ENCODE peak calls at places on chromosomes 3 and 15, in six cellular contexts. A is neural progenitor cell, M is A673, V is Peyer's patch, Y is gastrocnemius medialis, L is BJ. Q is an unnamed sample. For H3K36me3, the result is how much of the 10 kb centered on the place peaks cover.

GRCh38 chr3:87311309-87311708 is 34.9 kb upstream of the POU1F1 start:
- DNase-seq in A (no peak), M (no peak), V (no peak), Y (no peak), L (no peak), Q (no peak)

GRCh38 chr3:45462522-45463262 is 74.3 kb downstream of the LARS2 start:
- DNase-seq in A (no peak), M (no peak), V (no peak), Y (no peak), L (no peak), Q (no peak)

GRCh38 chr3:72630614-72631344 is 217.5 kb downstream of the SHQ1 start:
- DNase-seq in A (no peak), M (peak), V (no peak), Y (no peak), L (no peak), Q (no peak)

GRCh38 chr15:67574981-67575632 is 32.6 kb downstream of the MAP2K5 start:
- DNase-seq in A (peak), M (peak), V (no peak), Y (no peak), L (no peak), Q (no peak)

GRCh38 chr15:74788042-74788715 is 6.3 kb downstream of the CSK start:
- DNase-seq in A (no peak), M (no peak), V (no peak), Y (no peak), L (no peak), Q (no peak)

GRCh38 chr3:32226875-32227500 is 11.5 kb upstream of the CMTM8 start:
- DNase-seq in A (no peak), M (peak), V (no peak), Y (no peak), L (no peak), Q (no peak)

GRCh38 chr15:29090617-29091466 is 178.8 kb downstream of the NSMCE3 start:
- DNase-seq in A (peak), M (peak), V (peak), Y (no peak), L (no peak), Q (peak)

GRCh38 chr3:32780735-32781210 is 37.0 kb upstream of the TRIM71 start:
- DNase-seq in A (peak), M (peak), V (peak), Y (no peak), L (no peak), Q (peak)

GRCh38 chr15:99409097-99409473 is 156.7 kb upstream of the MEF2A start:
- DNase-seq in A (peak), M (peak), V (peak), Y (peak), L (no peak), Q (peak)

GRCh38 chr3:127886276-127886862 is 28.7 kb upstream of the KBTBD12 start:
- DNase-seq in A (no peak), M (no peak), V (no peak), Y (no peak), L (no peak), Q (no peak)

GRCh38 chr3:73926360-73927202 is 301.8 kb upstream of the PDZRN3 start:
- DNase-seq in A (no peak), M (no peak), V (no peak), Y (no peak), L (no peak), Q (peak)

GRCh38 chr3:159830523-159831151 is 158.0 kb upstream of the IL12A start:
- DNase-seq in A (no peak), M (no peak), V (no peak), Y (peak), L (no peak), Q (no peak)

GRCh38 chr15:66864871-66865281 is 162.8 kb downstream of the SMAD6 start:
- DNase-seq in A (no peak), M (no peak), V (no peak), Y (no peak), L (no peak), Q (peak)

GRCh38 chr15:74956648-74957300 is at the start of gene RPP25:
- DNase-seq in A (peak), M (peak), V (peak), Y (peak), L (no peak), Q (peak)

GRCh38 chr3:149479621-149480325 is 5.3 kb downstream of the TM4SF4 start:
- DNase-seq in A (no peak), M (no peak), V (no peak), Y (no peak), L (no peak), Q (no peak)

GRCh38 chr3:126685041-126685440 is 19.0 kb upstream of the CHCHD6 start:
- DNase-seq in A (no peak), M (no peak), V (no peak), Y (no peak), L (no peak), Q (peak)

GRCh38 chr15:29216955-29217354 is 52.7 kb downstream of the NSMCE3 start:
- DNase-seq in A (no peak), M (no peak), V (no peak), Y (no peak), L (no peak), Q (peak)

GRCh38 chr15:22226034-22226790 is 145.9 kb downstream of the OR4M2 start:
- DNase-seq in A (no peak), M (no peak), V (no peak), Y (no peak), L (no peak), Q (no peak)

GRCh38 chr3:104521606-104522336 is 844.9 kb upstream of the ALCAM start:
- DNase-seq in A (no peak), M (no peak), V (no peak), Y (no peak), L (no peak), Q (no peak)

GRCh38 chr15:22831473-22831872 is 7.0 kb upstream of the NIPA2 start:
- DNase-seq in A (no peak), M (no peak), V (no peak), Y (no peak), L (no peak), Q (no peak)

GRCh38 chr15:65829150-65829764 is 37.2 kb upstream of the DENND4A start:
- DNase-seq in A (peak), M (peak), V (no peak), Y (no peak), L (no peak), Q (peak)

GRCh38 chr15:49215768-49216739 is 46.0 kb downstream of the GALK2 start:
- DNase-seq in A (peak), M (peak), V (no peak), Y (no peak), L (no peak), Q (peak)

GRCh38 chr3:169700195-169700594 is 36.7 kb upstream of the MECOM start:
- DNase-seq in A (no peak), M (no peak), V (no peak), Y (no peak), L (no peak), Q (no peak)

GRCh38 chr3:25460751-25461150 is 32.7 kb downstream of the RARB start:
- DNase-seq in A (no peak), M (no peak), V (no peak), Y (no peak), L (no peak), Q (no peak)

GRCh38 chr3:84772841-84773240 is 185.9 kb upstream of the CADM2 start:
- DNase-seq in A (no peak), M (no peak), V (no peak), Y (no peak), L (no peak), Q (no peak)

GRCh38 chr3:104805042-104805441 is 561.7 kb upstream of the ALCAM start:
- DNase-seq in A (no peak), M (no peak), V (no peak), Y (no peak), L (no peak), Q (no peak)

GRCh38 chr15:90291679-90292356 is 26.3 kb downstream of the NGRN start:
- DNase-seq in A (no peak), M (peak), V (no peak), Y (no peak), L (no peak), Q (peak)

GRCh38 chr3:46853441-46854410 is 9.5 kb downstream of the MYL3 start:
- DNase-seq in A (no peak), M (no peak), V (peak), Y (peak), L (no peak), Q (peak)

GRCh38 chr15:88790486-88790885 is 12.8 kb upstream of the ACAN start:
- DNase-seq in A (no peak), M (no peak), V (no peak), Y (no peak), L (no peak), Q (no peak)

GRCh38 chr15:88791637-88792036 is 11.6 kb upstream of the ACAN start:
- DNase-seq in A (no peak), M (no peak), V (no peak), Y (no peak), L (no peak), Q (no peak)

GRCh38 chr15:88788816-88789215 is 14.4 kb upstream of the ACAN start:
- DNase-seq in A (no peak), M (no peak), V (no peak), Y (no peak), L (no peak), Q (no peak)

GRCh38 chr15:88785217-88785616 is 18.0 kb upstream of the ACAN start:
- DNase-seq in A (no peak), M (no peak), V (no peak), Y (no peak), L (no peak), Q (no peak)

DNA sequence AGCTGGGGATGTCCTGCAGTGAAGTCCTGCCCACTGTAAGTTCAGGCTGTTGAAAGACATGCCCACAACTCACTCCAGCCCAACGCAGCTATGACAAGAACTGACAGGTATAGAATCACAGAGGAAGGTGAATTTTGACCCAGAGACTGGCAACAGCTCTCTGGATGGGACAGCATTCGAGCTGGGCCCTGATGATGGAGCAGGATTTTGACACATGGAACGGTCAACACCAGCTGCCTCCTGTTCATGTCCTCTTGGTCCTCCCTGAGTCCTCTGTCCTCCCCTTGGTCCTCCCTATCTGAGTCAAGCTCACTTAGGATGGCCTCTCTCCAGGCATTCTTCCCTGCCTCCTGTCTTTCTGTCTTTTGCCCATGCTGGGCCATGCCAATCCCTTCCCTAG is 15.2 kb upstream of the ACAN start:
- DNase-seq in A (no peak), M (no peak), V (no peak), Y (no peak), L (no peak), Q (no peak)
- H3K36me3 ChIP-seq in A (under half), M (under half), V (under half), Y (under half), L (under half), Q (under half)

GRCh38 chr15:25693321-25694237 is 169.5 kb downstream of the ATP10A start:
- DNase-seq in A (peak), M (no peak), V (peak), Y (no peak), L (no peak), Q (peak)
- TF ChIP-seq CTCF in A (peak), M (peak), V (peak), Y (peak), L (peak), Q (peak)

GRCh38 chr3:195882002-195882441 is 26.3 kb downstream of the TNK2 start:
- DNase-seq in A (no peak), M (no peak), V (no peak), Y (no peak), L (no peak), Q (no peak)
- H3K36me3 ChIP-seq in A (under half), M (under half), V (under half), Y (under half), L (under half), Q (under half)

GRCh38 chr3:53132347-53132746 is 2.1 kb upstream of the RFT1 start:
- DNase-seq in A (no peak), M (no peak), V (no peak), Y (no peak), L (no peak), Q (no peak)

GRCh38 chr3:53129344-53129743 is 891 bp downstream of the RFT1 start:
- DNase-seq in A (no peak), M (no peak), V (no peak), Y (no peak), L (no peak), Q (no peak)

GRCh38 chr3:53131136-53131495 is 881 bp upstream of the RFT1 start:
- DNase-seq in A (no peak), M (no peak), V (no peak), Y (no peak), L (no peak), Q (no peak)

GRCh38 chr3:53126646-53127045 is 3.6 kb downstream of the RFT1 start:
- DNase-seq in A (no peak), M (no peak), V (no peak), Y (no peak), L (no peak), Q (no peak)

DNA sequence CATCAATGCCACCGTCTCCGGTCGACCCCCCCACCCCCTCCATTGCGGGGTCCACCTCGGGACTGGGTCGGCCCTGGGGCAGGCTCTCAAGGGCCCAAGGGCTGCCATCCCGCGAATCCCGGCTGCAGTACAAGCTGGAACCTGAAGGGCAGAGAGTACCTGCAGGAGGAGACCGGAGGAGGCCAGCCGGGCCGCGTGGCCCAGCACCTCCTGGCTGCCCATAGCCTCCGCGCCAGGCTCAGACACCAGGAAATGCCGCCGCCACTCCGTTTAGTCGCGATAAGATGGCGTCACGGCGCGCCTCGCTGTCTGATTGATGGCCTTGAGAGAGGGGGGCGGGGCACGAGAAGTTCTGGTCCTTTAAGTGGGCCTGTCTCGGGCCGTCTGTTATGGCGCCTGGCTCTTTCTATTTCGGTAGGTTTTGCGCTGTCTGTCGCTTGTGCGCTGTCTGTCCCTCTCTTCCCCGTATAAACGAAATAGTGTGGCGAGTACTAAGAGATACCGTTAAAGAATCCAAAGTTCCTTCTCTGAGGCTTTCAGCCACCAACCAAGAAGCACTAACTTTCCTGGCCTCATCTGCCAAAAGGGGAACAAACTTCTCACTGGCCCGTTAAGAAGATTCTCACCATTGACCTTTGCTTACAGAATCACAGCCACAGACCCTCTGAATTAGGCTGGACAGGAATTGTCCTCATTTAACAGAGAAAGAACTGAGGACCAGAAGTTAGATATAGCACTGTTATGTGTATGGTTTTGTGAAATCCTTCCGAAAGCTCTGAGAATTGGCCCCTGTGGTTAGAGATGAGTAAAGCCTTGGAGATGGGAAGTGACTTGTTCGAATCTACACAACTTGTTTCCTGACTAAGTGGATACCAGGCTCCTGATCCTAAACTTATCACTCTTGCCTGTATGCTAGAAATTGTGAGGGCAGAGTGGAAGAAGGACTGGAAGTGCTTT is at the start of gene RFT1:
- DNase-seq in A (peak), M (peak), V (peak), Y (peak), L (peak), Q (peak)
- TF ChIP-seq CTCF in A (peak), M (no peak), V (no peak), Y (no peak), L (peak), Q (no peak)